ENCODE peak calls at places on chromosomes 3 and 15, in ten cellular contexts. Z is sigmoid colon, H is GM23338, G is stomach, O is K562, V is HCT116, M is endothelial cell of umbilical vein, T is transverse colon, S is suprapubic skin, B is HepG2. R is an unnamed sample.
A peak's percentile ranks its signal among the peaks of the same experiment; 100 is the strongest.

GRCh38 chr15:78216276-78217229 is 17.8 kb downstream of the ACSBG1 start:
- DNase-seq in Z (peak; percentile 95), H (no peak), G (peak; percentile 95), O (no peak), V (no peak), M (no peak), T (peak; percentile 93), S (peak; percentile 20), B (no peak), R (peak; percentile 95)

GRCh38 chr3:131960324-131960723 is 74.5 kb downstream of the CPNE4 start:
- DNase-seq in Z (no peak), H (no peak), G (no peak), O (no peak), V (no peak), M (no peak), T (no peak), S (no peak), B (no peak), R (no peak)

GRCh38 chr3:77259701-77260100 is 219.8 kb downstream of the ROBO2 start:
- DNase-seq in Z (no peak), H (no peak), G (no peak), O (no peak), V (no peak), M (no peak), T (peak; percentile 21), S (no peak), B (no peak), R (no peak)

GRCh38 chr3:25453521-25454410 is 25.7 kb downstream of the RARB start:
- DNase-seq in Z (no peak), H (no peak), G (no peak), O (no peak), V (no peak), M (peak; percentile 49), T (no peak), S (no peak), B (no peak), R (no peak)

GRCh38 chr15:91885714-91886265 is 32.3 kb downstream of the SLCO3A1 start:
- DNase-seq in Z (no peak), H (peak; percentile 41), G (no peak), O (no peak), V (no peak), M (no peak), T (no peak), S (no peak), B (no peak), R (no peak)

GRCh38 chr3:114508208-114508607 is 214.4 kb downstream of the TIGIT start:
- DNase-seq in Z (no peak), H (no peak), G (no peak), O (no peak), V (no peak), M (no peak), T (no peak), S (no peak), B (no peak), R (no peak)

GRCh38 chr3:33105341-33105943 is 8.4 kb upstream of the CRTAP start:
- DNase-seq in Z (no peak), H (no peak), G (no peak), O (no peak), V (no peak), M (no peak), T (no peak), S (no peak), B (no peak), R (no peak)

GRCh38 chr3:119571230-119571629 is 8.1 kb upstream of the ADPRH start:
- DNase-seq in Z (no peak), H (no peak), G (no peak), O (no peak), V (no peak), M (no peak), T (no peak), S (no peak), B (no peak), R (no peak)

GRCh38 chr3:126124148-126124868 is 40.4 kb upstream of the SLC41A3 start:
- DNase-seq in Z (peak; percentile 42), H (peak; percentile 69), G (peak; percentile 17), O (no peak), V (no peak), M (no peak), T (peak; percentile 6), S (peak; percentile 55), B (no peak), R (no peak)

GRCh38 chr3:196142674-196142988 is 60.7 kb upstream of the TFRC start:
- DNase-seq in Z (no peak), H (no peak), G (no peak), O (no peak), V (no peak), M (no peak), T (no peak), S (no peak), B (no peak), R (no peak)

GRCh38 chr3:196145420-196146262 is 63.8 kb upstream of the TFRC start:
- DNase-seq in Z (no peak), H (no peak), G (no peak), O (peak; percentile 69), V (no peak), M (no peak), T (no peak), S (no peak), B (no peak), R (no peak)

GRCh38 chr3:196143708-196144382 is 62.0 kb upstream of the TFRC start:
- DNase-seq in Z (no peak), H (no peak), G (no peak), O (peak; percentile 47), V (no peak), M (no peak), T (no peak), S (no peak), B (no peak), R (no peak)

GRCh38 chr3:196141866-196142673 is 60.2 kb upstream of the TFRC start:
- DNase-seq in Z (no peak), H (no peak), G (peak; percentile 79), O (peak; percentile 61), V (no peak), M (no peak), T (no peak), S (no peak), B (no peak), R (peak; percentile 89)

GRCh38 chr3:196144383-196145105 is 62.7 kb upstream of the TFRC start:
- DNase-seq in Z (no peak), H (no peak), G (no peak), O (no peak), V (no peak), M (no peak), T (no peak), S (no peak), B (no peak), R (no peak)
- TF ChIP-seq POLR2AphosphoS5 in Z (no peak), H (no peak), G (no peak), O (no peak), V (no peak), M (no peak), T (no peak), S (no peak), B (no peak), R (no peak)

GRCh38 chr15:84734794-84735479 is 13.5 kb upstream of the ZNF592 start:
- DNase-seq in Z (peak; percentile 70), H (peak; percentile 98), G (peak; percentile 75), O (peak; percentile 88), V (peak; percentile 85), M (no peak), T (peak; percentile 87), S (peak; percentile 62), B (peak; percentile 56), R (peak; percentile 38)
- H3K4me1 ChIP-seq in Z (no peaks in the 10 kb centered on the region), H (peaks cover 16% of the 10 kb centered on the region), G (peaks cover 21% of the 10 kb centered on the region), O (peaks cover 23% of the 10 kb centered on the region), V (peaks cover 40% of the 10 kb centered on the region), M (no peaks in the 10 kb centered on the region), T (peaks cover 7% of the 10 kb centered on the region), S (no peaks in the 10 kb centered on the region), B (peaks cover 25% of the 10 kb centered on the region), R (no peaks in the 10 kb centered on the region)

GRCh38 chr15:93072011-93072410 is 17.0 kb downstream of the RGMA start:
- DNase-seq in Z (no peak), H (peak; percentile 65), G (no peak), O (no peak), V (no peak), M (no peak), T (no peak), S (peak; percentile 62), B (no peak), R (no peak)

GRCh38 chr15:93070901-93071300 is 18.1 kb downstream of the RGMA start:
- DNase-seq in Z (no peak), H (no peak), G (no peak), O (no peak), V (no peak), M (no peak), T (no peak), S (no peak), B (no peak), R (no peak)

GRCh38 chr15:93070136-93070535 is 18.9 kb downstream of the RGMA start:
- DNase-seq in Z (no peak), H (no peak), G (no peak), O (no peak), V (no peak), M (no peak), T (no peak), S (no peak), B (no peak), R (peak; percentile 61)

GRCh38 chr15:93072440-93073394 is 16.3 kb downstream of the RGMA start:
- DNase-seq in Z (peak; percentile 94), H (peak; percentile 90), G (peak; percentile 69), O (peak; percentile 80), V (peak; percentile 33), M (peak; percentile 42), T (peak; percentile 63), S (peak; percentile 83), B (peak; percentile 6), R (peak; percentile 86)

GRCh38 chr15:93071469-93071891 is 17.5 kb downstream of the RGMA start:
- DNase-seq in Z (no peak), H (no peak), G (no peak), O (no peak), V (no peak), M (no peak), T (no peak), S (peak; percentile 56), B (no peak), R (no peak)
- H3K4me3 ChIP-seq in Z (peak overlapping the region; percentile 92), H (peak overlapping the region; percentile 72), G (peak overlapping the region; percentile 79), O (no peak overlapping the region), V (peak overlapping the region; percentile 79), M (no peak overlapping the region), T (peak overlapping the region; percentile 65), S (peak overlapping the region; percentile 72), B (no peak overlapping the region), R (peak overlapping the region; percentile 68)

GRCh38 chr3:176431073-176431472 is 766.2 kb downstream of the TBL1XR1 start:
- DNase-seq in Z (no peak), H (no peak), G (no peak), O (no peak), V (no peak), M (no peak), T (no peak), S (no peak), B (no peak), R (no peak)
- TF ChIP-seq POLR2AphosphoS5 in Z (no peak), H (no peak), G (no peak), O (no peak), V (no peak), M (no peak), T (no peak), S (no peak), B (no peak), R (no peak)